ENCODE peak calls at places on chromosomes 1 and 21, in seven cellular contexts. C is gastrocnemius medialis, F is mammary epithelial cell, X is neural crest cell, B is fibroblast of the aortic adventitia, Y is lung, Z is A549. A is an unnamed sample.

GRCh38 chr1:234915923-234916675 is 212.5 kb downstream of the TOMM20 start:
- DNase-seq in C (peak; percentile 88), F (no peak), X (no peak), B (no peak), Y (no peak), Z (no peak), A (no peak)

GRCh38 chr1:210711825-210712224 is 383.1 kb downstream of the HHAT start:
- DNase-seq in C (no peak), F (no peak), X (no peak), B (no peak), Y (no peak), Z (no peak), A (no peak)

GRCh38 chr21:41142051-41142795 is 25.7 kb upstream of the BACE2 start:
- DNase-seq in C (no peak), F (peak; percentile 92), X (no peak), B (peak; percentile 77), Y (peak; percentile 49), Z (peak; percentile 5), A (no peak)

GRCh38 chr21:46144464-46145070 is 10.8 kb downstream of the FTCD start:
- DNase-seq in C (no peak), F (no peak), X (no peak), B (no peak), Y (no peak), Z (no peak), A (peak; percentile 11)

GRCh38 chr21:43211085-43212071 is 42.6 kb downstream of the CRYAA start:
- DNase-seq in C (no peak), F (no peak), X (peak; percentile 28), B (peak; percentile 3), Y (peak; percentile 72), Z (no peak), A (peak; percentile 60)

GRCh38 chr1:150272379-150272840 is at the start of gene C1orf54:
- DNase-seq in C (peak; percentile 43), F (no peak), X (no peak), B (peak; percentile 69), Y (no peak), Z (no peak), A (no peak)

GRCh38 chr1:116179886-116180474 is 68.8 kb downstream of the MAB21L3 start:
- DNase-seq in C (no peak), F (no peak), X (no peak), B (no peak), Y (no peak), Z (no peak), A (no peak)

GRCh38 chr1:246417152-246417812 is 89.8 kb downstream of the SMYD3 start:
- DNase-seq in C (no peak), F (peak; percentile 15), X (no peak), B (peak; percentile 83), Y (no peak), Z (peak; percentile 7), A (no peak)

GRCh38 chr1:155277896-155278688 is 829 bp downstream of the HCN3 start:
- DNase-seq in C (no peak), F (peak; percentile 45), X (peak; percentile 58), B (peak; percentile 12), Y (peak; percentile 44), Z (peak; percentile 69), A (peak; percentile 73)

GRCh38 chr21:44901391-44902074 is 19.2 kb downstream of the ITGB2 start:
- DNase-seq in C (no peak), F (no peak), X (no peak), B (no peak), Y (no peak), Z (no peak), A (no peak)

GRCh38 chr1:8910914-8911313 is 32.4 kb upstream of the ENO1 start:
- DNase-seq in C (no peak), F (peak; percentile 63), X (no peak), B (no peak), Y (no peak), Z (peak; percentile 52), A (no peak)

GRCh38 chr1:81329061-81329460 is 471.7 kb upstream of the ADGRL2 start:
- DNase-seq in C (no peak), F (no peak), X (no peak), B (no peak), Y (no peak), Z (no peak), A (no peak)

GRCh38 chr1:155226910-155227260 is 18.4 kb downstream of the MTX1 start:
- DNase-seq in C (no peak), F (peak; percentile 48), X (peak; percentile 45), B (no peak), Y (no peak), Z (peak; percentile 73), A (no peak)

GRCh38 chr1:111958911-111959310 is 30.6 kb downstream of the KCND3 start:
- DNase-seq in C (no peak), F (no peak), X (no peak), B (no peak), Y (no peak), Z (no peak), A (no peak)

GRCh38 chr1:173473599-173474011 is 3.5 kb upstream of the PRDX6 start:
- DNase-seq in C (no peak), F (peak; percentile 64), X (no peak), B (peak; percentile 70), Y (no peak), Z (no peak), A (no peak)

GRCh38 chr1:66282885-66283284 is 251.1 kb upstream of the SGIP1 start:
- DNase-seq in C (no peak), F (no peak), X (no peak), B (peak; percentile 54), Y (no peak), Z (no peak), A (no peak)

GRCh38 chr1:2174348-2175054 is 20.1 kb downstream of the FAAP20 start:
- DNase-seq in C (no peak), F (peak; percentile 40), X (peak; percentile 67), B (peak; percentile 61), Y (no peak), Z (peak; percentile 54), A (no peak)

GRCh38 chr21:32795376-32795775 is 23.8 kb upstream of the PAXBP1 start:
- DNase-seq in C (no peak), F (no peak), X (no peak), B (no peak), Y (no peak), Z (no peak), A (no peak)

GRCh38 chr1:248793592-248793991 is 32.1 kb downstream of the SH3BP5L start:
- DNase-seq in C (no peak), F (no peak), X (no peak), B (no peak), Y (no peak), Z (no peak), A (no peak)

GRCh38 chr1:239858058-239858457 is 233.6 kb upstream of the FMN2 start:
- DNase-seq in C (no peak), F (peak; percentile 3), X (no peak), B (no peak), Y (no peak), Z (peak; percentile 17), A (no peak)

GRCh38 chr1:215819114-215819513 is 252.0 kb downstream of the KCTD3 start:
- DNase-seq in C (no peak), F (no peak), X (no peak), B (peak; percentile 66), Y (no peak), Z (no peak), A (no peak)

GRCh38 chr1:215830221-215830620 is 263.1 kb downstream of the KCTD3 start:
- DNase-seq in C (no peak), F (no peak), X (no peak), B (peak; percentile 76), Y (no peak), Z (no peak), A (no peak)

GRCh38 chr1:215824245-215824644 is 257.1 kb downstream of the KCTD3 start:
- DNase-seq in C (no peak), F (no peak), X (no peak), B (peak; percentile 43), Y (no peak), Z (no peak), A (no peak)
- TF ChIP-seq CTCF in C (no peak), F (peak; percentile 29), X (peak; percentile 61), B (peak; percentile 59), Y (no peak), Z (no peak), A (no peak)

DNA sequence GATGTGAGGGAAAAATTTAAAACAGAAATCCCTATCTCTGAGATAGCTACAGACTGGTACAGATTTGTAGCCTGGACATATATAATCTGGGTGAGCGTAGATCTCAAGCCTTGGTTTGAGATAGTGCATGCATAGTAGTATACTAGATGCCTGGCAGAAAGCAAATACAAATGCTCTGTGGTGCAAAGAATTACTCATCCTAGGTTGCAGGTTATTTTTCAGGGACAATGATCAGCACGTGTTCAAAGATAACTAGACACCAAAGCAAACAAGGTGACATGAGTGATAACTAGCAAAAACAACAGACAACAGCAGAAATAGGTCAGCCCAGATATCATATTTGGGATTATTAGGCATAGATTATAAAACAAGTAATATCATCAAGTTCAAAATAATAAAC is 292.5 kb downstream of the HLX start:
- DNase-seq in C (no peak), F (no peak), X (no peak), B (no peak), Y (no peak), Z (no peak), A (no peak)
- TF ChIP-seq CTCF in C (no peak), F (no peak), X (no peak), B (no peak), Y (no peak), Z (no peak), A (no peak)

DNA sequence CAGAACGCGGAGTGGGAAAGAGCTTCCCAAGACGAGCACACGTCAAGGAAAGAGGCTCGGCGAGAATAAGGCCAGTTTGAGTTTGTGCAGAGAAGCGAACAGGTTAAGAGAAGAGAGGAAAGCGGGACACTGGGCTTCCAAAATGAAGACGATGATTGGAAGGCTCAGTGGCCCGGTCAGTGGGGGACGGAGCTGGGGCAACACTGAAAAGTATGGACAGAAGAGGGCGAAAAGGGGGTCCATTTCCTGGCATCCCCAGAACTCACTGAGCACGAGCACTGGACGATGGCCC is 258 bp downstream of the CCT3 start:
- DNase-seq in C (no peak), F (no peak), X (no peak), B (no peak), Y (no peak), Z (no peak), A (no peak)
- TF ChIP-seq CTCF in C (no peak), F (no peak), X (no peak), B (no peak), Y (no peak), Z (no peak), A (no peak)

DNA sequence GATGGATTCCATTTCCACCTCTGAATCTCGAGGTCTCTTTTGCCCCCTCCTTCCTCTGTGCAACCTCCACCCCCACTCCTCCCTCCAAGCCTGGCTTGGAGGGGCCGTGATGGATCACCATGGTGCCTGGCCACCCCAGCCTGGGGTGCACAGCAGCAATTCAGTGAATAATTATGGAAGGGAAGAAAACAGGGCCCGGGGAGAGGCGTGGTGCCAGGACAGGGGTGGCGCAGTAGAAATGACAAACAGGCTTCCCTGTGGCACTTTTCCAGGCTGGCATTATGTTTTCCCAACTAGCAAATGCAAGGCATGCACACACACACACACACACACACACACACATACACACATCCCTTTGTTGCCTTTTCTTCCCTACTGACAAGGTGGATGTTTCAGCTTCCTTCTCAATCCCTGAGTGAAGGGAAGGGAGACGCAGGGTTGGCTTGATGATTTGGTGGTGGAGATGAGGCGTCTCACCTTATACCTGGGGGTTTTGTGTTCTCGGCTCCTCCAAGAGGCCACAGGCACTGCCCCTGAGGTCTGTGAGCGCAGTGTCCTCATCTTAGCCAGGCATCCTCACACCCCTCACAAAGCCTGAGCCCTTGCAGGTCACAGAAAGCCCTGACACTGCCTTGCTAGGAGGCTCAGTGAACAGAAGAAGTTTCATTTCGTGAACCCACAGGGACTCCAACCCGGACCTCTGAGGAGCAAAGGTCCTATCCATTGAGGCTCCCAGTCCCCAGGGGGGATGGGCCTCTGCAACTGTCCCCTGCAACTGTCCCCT is 215.8 kb downstream of the MATN1 start:
- DNase-seq in C (no peak), F (no peak), X (no peak), B (no peak), Y (no peak), Z (no peak), A (no peak)
- TF ChIP-seq CTCF in C (no peak), F (no peak), X (no peak), B (no peak), Y (no peak), Z (no peak), A (no peak)